ENCODE peak calls at places on chromosomes 5 and 9, in ten cellular contexts. One of them, this sample, is unnamed.

GRCh38 chr9:27866741-27867140 is 293.5 kb upstream of the C9orf72 start:
- DNase-seq in aorta: no peak
- DNase-seq in spleen: no peak
- DNase-seq in keratinocyte: no peak
- DNase-seq in kidney epithelial cell: no peak
- DNase-seq in HCT116: no peak
- DNase-seq in WERI-Rb-1: no peak
- DNase-seq in cardiac muscle cell: no peak
- DNase-seq in adrenal gland: no peak
- DNase-seq in uterus: no peak
- DNase-seq in this sample: no peak

GRCh38 chr9:136764301-136764891 is at the start of gene LCN15:
- DNase-seq in aorta: peak; percentile 45
- DNase-seq in spleen: no peak
- DNase-seq in keratinocyte: no peak
- DNase-seq in kidney epithelial cell: no peak
- DNase-seq in HCT116: no peak
- DNase-seq in WERI-Rb-1: no peak
- DNase-seq in cardiac muscle cell: no peak
- DNase-seq in adrenal gland: no peak
- DNase-seq in uterus: no peak
- DNase-seq in this sample: no peak

GRCh38 chr5:5335708-5336211 is 86.7 kb upstream of the ICE1 start:
- DNase-seq in aorta: no peak
- DNase-seq in spleen: no peak
- DNase-seq in keratinocyte: no peak
- DNase-seq in kidney epithelial cell: peak; percentile 94
- DNase-seq in HCT116: peak; percentile 13
- DNase-seq in WERI-Rb-1: no peak
- DNase-seq in cardiac muscle cell: peak; percentile 16
- DNase-seq in adrenal gland: peak; percentile 39
- DNase-seq in uterus: no peak
- DNase-seq in this sample: no peak

GRCh38 chr5:172616136-172616535 is 24.9 kb upstream of the NEURL1B start:
- DNase-seq in aorta: no peak
- DNase-seq in spleen: no peak
- DNase-seq in keratinocyte: no peak
- DNase-seq in kidney epithelial cell: no peak
- DNase-seq in HCT116: no peak
- DNase-seq in WERI-Rb-1: no peak
- DNase-seq in cardiac muscle cell: no peak
- DNase-seq in adrenal gland: no peak
- DNase-seq in uterus: no peak
- DNase-seq in this sample: no peak

GRCh38 chr9:133976888-133977287 is 15.2 kb downstream of the VAV2 start:
- DNase-seq in aorta: peak; percentile 29
- DNase-seq in spleen: peak; percentile 63
- DNase-seq in keratinocyte: no peak
- DNase-seq in kidney epithelial cell: no peak
- DNase-seq in HCT116: no peak
- DNase-seq in WERI-Rb-1: no peak
- DNase-seq in cardiac muscle cell: no peak
- DNase-seq in adrenal gland: no peak
- DNase-seq in uterus: no peak
- DNase-seq in this sample: peak; percentile 54

GRCh38 chr5:81052325-81052724 is 92.2 kb downstream of the RASGRF2 start:
- DNase-seq in aorta: no peak
- DNase-seq in spleen: no peak
- DNase-seq in keratinocyte: no peak
- DNase-seq in kidney epithelial cell: no peak
- DNase-seq in HCT116: no peak
- DNase-seq in WERI-Rb-1: no peak
- DNase-seq in cardiac muscle cell: no peak
- DNase-seq in adrenal gland: no peak
- DNase-seq in uterus: no peak
- DNase-seq in this sample: no peak

GRCh38 chr5:152990771-152991170 is 499.7 kb upstream of the GRIA1 start:
- DNase-seq in aorta: no peak
- DNase-seq in spleen: no peak
- DNase-seq in keratinocyte: no peak
- DNase-seq in kidney epithelial cell: no peak
- DNase-seq in HCT116: no peak
- DNase-seq in WERI-Rb-1: no peak
- DNase-seq in cardiac muscle cell: no peak
- DNase-seq in adrenal gland: no peak
- DNase-seq in uterus: no peak
- DNase-seq in this sample: no peak

GRCh38 chr5:147310059-147310704 is 75.4 kb downstream of the STK32A start:
- DNase-seq in aorta: peak; percentile 87
- DNase-seq in spleen: no peak
- DNase-seq in keratinocyte: no peak
- DNase-seq in kidney epithelial cell: peak; percentile 77
- DNase-seq in HCT116: peak; percentile 76
- DNase-seq in WERI-Rb-1: no peak
- DNase-seq in cardiac muscle cell: peak; percentile 53
- DNase-seq in adrenal gland: peak; percentile 92
- DNase-seq in uterus: no peak
- DNase-seq in this sample: peak; percentile 12

GRCh38 chr5:125668904-125669303 is 754.3 kb upstream of the GRAMD2B start:
- DNase-seq in aorta: no peak
- DNase-seq in spleen: no peak
- DNase-seq in keratinocyte: peak; percentile 54
- DNase-seq in kidney epithelial cell: no peak
- DNase-seq in HCT116: no peak
- DNase-seq in WERI-Rb-1: peak; percentile 85
- DNase-seq in cardiac muscle cell: no peak
- DNase-seq in adrenal gland: no peak
- DNase-seq in uterus: no peak
- DNase-seq in this sample: peak; percentile 18

GRCh38 chr9:127170652-127171051 is 48.2 kb upstream of the ANGPTL2 start:
- DNase-seq in aorta: no peak
- DNase-seq in spleen: no peak
- DNase-seq in keratinocyte: no peak
- DNase-seq in kidney epithelial cell: peak; percentile 25
- DNase-seq in HCT116: no peak
- DNase-seq in WERI-Rb-1: no peak
- DNase-seq in cardiac muscle cell: no peak
- DNase-seq in adrenal gland: peak; percentile 13
- DNase-seq in uterus: peak; percentile 11
- DNase-seq in this sample: no peak

DNA sequence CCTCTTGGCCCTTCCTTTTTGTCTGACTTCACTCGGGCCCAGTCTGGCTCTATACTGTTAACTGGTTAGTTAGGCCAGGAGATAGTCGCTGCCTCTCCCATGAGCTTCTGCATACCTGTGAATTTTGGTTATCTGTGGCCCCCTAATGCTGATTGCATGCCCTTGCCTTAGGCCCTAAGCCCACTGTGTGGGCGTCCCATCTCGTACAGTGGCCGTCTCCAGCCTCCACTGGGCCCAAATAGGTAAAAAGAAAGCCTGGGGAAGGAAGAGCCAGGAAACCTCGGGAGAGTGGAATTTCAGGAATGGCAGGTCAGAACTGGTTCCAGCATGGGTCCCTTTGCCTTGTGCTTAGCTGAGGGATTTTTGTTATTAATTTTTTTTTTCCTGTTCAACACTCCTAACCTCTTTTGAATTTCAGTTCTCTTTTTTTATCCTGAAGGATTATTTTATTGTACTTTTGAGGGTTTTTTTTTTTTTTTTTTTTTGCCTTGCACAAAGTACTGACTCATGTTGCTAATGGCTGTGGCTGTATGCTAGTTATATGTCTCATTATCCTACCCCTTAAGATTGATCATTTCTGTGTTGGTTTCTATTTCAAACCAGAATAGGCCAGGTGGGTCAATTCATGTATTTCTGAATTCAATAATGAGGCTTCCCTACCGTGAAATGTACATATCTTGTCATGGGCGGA is 3.4 kb downstream of the PRRC2B start:
- DNase-seq in aorta: peak; percentile 15
- DNase-seq in spleen: no peak
- DNase-seq in keratinocyte: no peak
- DNase-seq in kidney epithelial cell: no peak
- DNase-seq in HCT116: no peak
- DNase-seq in WERI-Rb-1: no peak
- DNase-seq in cardiac muscle cell: no peak
- DNase-seq in adrenal gland: no peak
- DNase-seq in uterus: no peak
- DNase-seq in this sample: peak; percentile 54
- H3K4me3 ChIP-seq in aorta: no peak overlapping the region
- H3K4me3 ChIP-seq in spleen: no peak overlapping the region
- H3K4me3 ChIP-seq in keratinocyte: peak overlapping the region; percentile 56
- H3K4me3 ChIP-seq in kidney epithelial cell: peak overlapping the region; percentile 9
- H3K4me3 ChIP-seq in HCT116: peak overlapping the region; percentile 13
- H3K4me3 ChIP-seq in WERI-Rb-1: no peak overlapping the region
- H3K4me3 ChIP-seq in cardiac muscle cell: peak overlapping the region; percentile 1
- H3K4me3 ChIP-seq in adrenal gland: no peak overlapping the region
- H3K4me3 ChIP-seq in uterus: peak overlapping the region; percentile 0
- H3K4me3 ChIP-seq in this sample: peak overlapping the region; percentile 13

DNA sequence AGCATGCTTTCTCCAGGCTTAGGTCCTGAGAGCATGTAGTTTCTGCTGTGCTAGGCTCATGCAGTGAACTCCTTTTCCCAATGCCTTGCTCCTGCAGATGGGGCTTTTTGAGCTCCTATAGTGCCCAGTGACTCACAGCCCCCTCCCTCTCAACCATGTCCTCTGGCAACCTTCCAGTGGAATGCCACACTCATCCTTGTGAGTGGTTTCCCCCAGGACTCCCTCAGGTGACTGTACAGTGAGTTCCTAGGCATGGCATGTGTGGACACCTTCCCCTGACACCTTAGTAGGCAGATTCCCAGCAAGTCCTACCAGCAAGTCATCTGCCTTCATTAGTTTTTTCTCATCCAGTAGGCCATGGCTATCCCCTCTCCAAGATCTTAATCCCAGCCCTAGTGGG is 72.4 kb upstream of the CXCL14 start:
- DNase-seq in aorta: no peak
- DNase-seq in spleen: no peak
- DNase-seq in keratinocyte: peak; percentile 100
- DNase-seq in kidney epithelial cell: peak; percentile 73
- DNase-seq in HCT116: peak; percentile 10
- DNase-seq in WERI-Rb-1: no peak
- DNase-seq in cardiac muscle cell: peak; percentile 5
- DNase-seq in adrenal gland: no peak
- DNase-seq in uterus: no peak
- DNase-seq in this sample: no peak
- H3K27me3 ChIP-seq in aorta: no peaks in the 10 kb centered on the region
- H3K27me3 ChIP-seq in spleen: no peaks in the 10 kb centered on the region
- H3K27me3 ChIP-seq in keratinocyte: no peaks in the 10 kb centered on the region
- H3K27me3 ChIP-seq in kidney epithelial cell: no peaks in the 10 kb centered on the region
- H3K27me3 ChIP-seq in HCT116: no peaks in the 10 kb centered on the region
- H3K27me3 ChIP-seq in WERI-Rb-1: peaks cover 29% of the 10 kb centered on the region
- H3K27me3 ChIP-seq in cardiac muscle cell: no peaks in the 10 kb centered on the region
- H3K27me3 ChIP-seq in adrenal gland: no peaks in the 10 kb centered on the region
- H3K27me3 ChIP-seq in uterus: no peaks in the 10 kb centered on the region
- H3K27me3 ChIP-seq in this sample: no peaks in the 10 kb centered on the region

DNA sequence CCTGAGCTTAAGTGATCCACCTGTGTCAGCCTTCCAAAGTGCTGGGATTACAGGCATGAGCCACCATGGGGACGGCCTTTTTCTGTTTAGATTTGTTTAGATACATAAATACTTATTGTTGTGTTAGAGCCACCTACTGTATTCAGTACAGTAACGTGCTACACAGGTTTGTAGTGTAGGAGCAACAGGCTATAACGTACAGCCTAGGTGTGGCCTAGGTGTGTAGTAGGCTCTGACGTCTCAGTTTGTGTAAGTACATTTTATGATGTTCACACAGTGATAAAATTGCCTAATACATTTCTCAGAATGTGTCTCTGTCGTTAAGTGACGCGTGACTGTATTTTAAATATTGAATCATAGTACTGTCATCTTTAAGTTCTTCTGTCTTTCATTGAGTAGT is 84.1 kb downstream of the MELK start:
- DNase-seq in aorta: no peak
- DNase-seq in spleen: no peak
- DNase-seq in keratinocyte: no peak
- DNase-seq in kidney epithelial cell: no peak
- DNase-seq in HCT116: no peak
- DNase-seq in WERI-Rb-1: no peak
- DNase-seq in cardiac muscle cell: no peak
- DNase-seq in adrenal gland: no peak
- DNase-seq in uterus: no peak
- DNase-seq in this sample: no peak
- H3K36me3 ChIP-seq in aorta: no peaks in the 10 kb centered on the region
- H3K36me3 ChIP-seq in spleen: no peaks in the 10 kb centered on the region
- H3K36me3 ChIP-seq in keratinocyte: peaks cover 11% of the 10 kb centered on the region
- H3K36me3 ChIP-seq in kidney epithelial cell: no peaks in the 10 kb centered on the region
- H3K36me3 ChIP-seq in HCT116: peaks cover 23% of the 10 kb centered on the region
- H3K36me3 ChIP-seq in WERI-Rb-1: peaks cover 50% of the 10 kb centered on the region
- H3K36me3 ChIP-seq in cardiac muscle cell: no peaks in the 10 kb centered on the region
- H3K36me3 ChIP-seq in adrenal gland: no peaks in the 10 kb centered on the region
- H3K36me3 ChIP-seq in uterus: no peaks in the 10 kb centered on the region
- H3K36me3 ChIP-seq in this sample: peaks cover 2% of the 10 kb centered on the region

GRCh38 chr5:43208658-43209057 is 16.6 kb downstream of the NIM1K start:
- DNase-seq in aorta: no peak
- DNase-seq in spleen: no peak
- DNase-seq in keratinocyte: no peak
- DNase-seq in kidney epithelial cell: no peak
- DNase-seq in HCT116: no peak
- DNase-seq in WERI-Rb-1: no peak
- DNase-seq in cardiac muscle cell: no peak
- DNase-seq in adrenal gland: no peak
- DNase-seq in uterus: no peak
- DNase-seq in this sample: no peak

GRCh38 chr5:43209833-43210232 is 17.8 kb downstream of the NIM1K start:
- DNase-seq in aorta: no peak
- DNase-seq in spleen: no peak
- DNase-seq in keratinocyte: no peak
- DNase-seq in kidney epithelial cell: no peak
- DNase-seq in HCT116: no peak
- DNase-seq in WERI-Rb-1: no peak
- DNase-seq in cardiac muscle cell: no peak
- DNase-seq in adrenal gland: no peak
- DNase-seq in uterus: no peak
- DNase-seq in this sample: no peak

GRCh38 chr5:43209060-43209459 is 17.0 kb downstream of the NIM1K start:
- DNase-seq in aorta: no peak
- DNase-seq in spleen: no peak
- DNase-seq in keratinocyte: no peak
- DNase-seq in kidney epithelial cell: no peak
- DNase-seq in HCT116: no peak
- DNase-seq in WERI-Rb-1: no peak
- DNase-seq in cardiac muscle cell: no peak
- DNase-seq in adrenal gland: no peak
- DNase-seq in uterus: no peak
- DNase-seq in this sample: peak; percentile 17

GRCh38 chr5:43204958-43205357 is 12.9 kb downstream of the NIM1K start:
- DNase-seq in aorta: no peak
- DNase-seq in spleen: no peak
- DNase-seq in keratinocyte: no peak
- DNase-seq in kidney epithelial cell: no peak
- DNase-seq in HCT116: no peak
- DNase-seq in WERI-Rb-1: no peak
- DNase-seq in cardiac muscle cell: no peak
- DNase-seq in adrenal gland: no peak
- DNase-seq in uterus: no peak
- DNase-seq in this sample: no peak

DNA sequence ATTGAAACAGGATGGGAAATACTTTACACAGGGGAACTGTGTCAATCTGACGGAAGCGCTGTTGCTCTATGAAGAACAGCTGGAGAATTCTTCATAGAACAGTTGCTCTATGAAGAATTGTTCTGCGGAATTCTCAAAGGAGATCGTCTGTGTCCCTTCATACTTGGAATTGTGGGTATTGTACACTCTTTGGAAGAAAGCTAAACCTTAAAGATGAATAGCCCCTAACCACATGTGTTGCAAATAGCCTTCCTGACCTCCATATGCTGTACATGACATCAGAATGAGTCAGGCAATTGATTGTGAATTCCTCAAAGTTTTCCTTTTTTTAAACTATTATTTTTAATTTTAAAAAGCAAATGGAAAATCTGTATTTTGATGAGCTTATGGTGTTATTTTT is 15.6 kb downstream of the NIM1K start:
- DNase-seq in aorta: no peak
- DNase-seq in spleen: no peak
- DNase-seq in keratinocyte: no peak
- DNase-seq in kidney epithelial cell: no peak
- DNase-seq in HCT116: no peak
- DNase-seq in WERI-Rb-1: no peak
- DNase-seq in cardiac muscle cell: peak; percentile 6
- DNase-seq in adrenal gland: no peak
- DNase-seq in uterus: no peak
- DNase-seq in this sample: no peak
- H3K4me3 ChIP-seq in aorta: no peak overlapping the region
- H3K4me3 ChIP-seq in spleen: no peak overlapping the region
- H3K4me3 ChIP-seq in keratinocyte: no peak overlapping the region
- H3K4me3 ChIP-seq in kidney epithelial cell: no peak overlapping the region
- H3K4me3 ChIP-seq in HCT116: no peak overlapping the region
- H3K4me3 ChIP-seq in WERI-Rb-1: no peak overlapping the region
- H3K4me3 ChIP-seq in cardiac muscle cell: no peak overlapping the region
- H3K4me3 ChIP-seq in adrenal gland: no peak overlapping the region
- H3K4me3 ChIP-seq in uterus: no peak overlapping the region
- H3K4me3 ChIP-seq in this sample: no peak overlapping the region

This sample was measured in H7.